ENCODE peak calls at places on chromosomes 3 and 15, in nine cellular contexts. V is heart left ventricle; S is A673; J is CD4-positive, alpha-beta memory T cell; E is mesendoderm; C is lower lobe of right lung; F is H9; P is tibial artery; D is hepatocyte. H is an unnamed sample. For H3K4me1 and H3K27me3, the result is how much of the 10 kb centered on the place peaks cover.

GRCh38 chr3:25380222-25380739 is 47.8 kb upstream of the RARB start:
- DNase-seq in D (no peak), F (no peak), E (no peak), S (no peak), P (no peak), V (no peak), C (no peak), J (no peak), H (no peak)

GRCh38 chr15:93042691-93043378 is 46.2 kb downstream of the RGMA start:
- DNase-seq in S (no peak), E (no peak), V (peak), D (no peak), F (no peak), C (peak), J (no peak), P (peak), H (no peak)

GRCh38 chr15:66938114-66938830 is 127.1 kb upstream of the SMAD3 start:
- DNase-seq in F (no peak), C (no peak), P (no peak), E (no peak), S (no peak), D (no peak), V (no peak), J (no peak), H (no peak)

GRCh38 chr3:186138272-186138981 is 29.5 kb upstream of the ETV5 start:
- DNase-seq in S (no peak), V (no peak), E (no peak), D (no peak), C (no peak), F (no peak), P (no peak), J (no peak), H (no peak)

GRCh38 chr3:35659808-35660207 is 20.5 kb downstream of the ARPP21 start:
- DNase-seq in F (no peak), D (peak), J (no peak), S (peak), P (no peak), E (no peak), V (no peak), C (no peak), H (no peak)

GRCh38 chr15:93467327-93467726 is 378.3 kb upstream of the RGMA start:
- DNase-seq in D (no peak), V (peak), E (peak), P (peak), S (no peak), C (no peak), J (no peak), F (no peak), H (no peak)

GRCh38 chr15:90837052-90837621 is 31.3 kb upstream of the FURIN start:
- DNase-seq in V (no peak), D (peak), P (no peak), E (no peak), J (no peak), F (no peak), S (no peak), C (no peak), H (no peak)

GRCh38 chr15:38818156-38818745 is 253.6 kb upstream of the RASGRP1 start:
- DNase-seq in D (no peak), F (peak), S (no peak), P (no peak), E (peak), C (no peak), J (no peak), V (no peak), H (no peak)

GRCh38 chr3:146152841-146153240 is 8.1 kb downstream of the PLOD2 start:
- DNase-seq in J (no peak), P (peak), D (no peak), S (no peak), C (no peak), F (no peak), V (no peak), E (no peak), H (no peak)

GRCh38 chr3:194994551-194994981 is 276.4 kb downstream of the XXYLT1 start:
- DNase-seq in F (no peak), E (no peak), P (peak), S (no peak), V (no peak), C (no peak), J (no peak), D (no peak), H (no peak)
- H3K4me1 ChIP-seq in F (under half), E (under half), P (under half), S (under half), V (under half), C (under half), J (under half), D (under half), H (under half)

DNA sequence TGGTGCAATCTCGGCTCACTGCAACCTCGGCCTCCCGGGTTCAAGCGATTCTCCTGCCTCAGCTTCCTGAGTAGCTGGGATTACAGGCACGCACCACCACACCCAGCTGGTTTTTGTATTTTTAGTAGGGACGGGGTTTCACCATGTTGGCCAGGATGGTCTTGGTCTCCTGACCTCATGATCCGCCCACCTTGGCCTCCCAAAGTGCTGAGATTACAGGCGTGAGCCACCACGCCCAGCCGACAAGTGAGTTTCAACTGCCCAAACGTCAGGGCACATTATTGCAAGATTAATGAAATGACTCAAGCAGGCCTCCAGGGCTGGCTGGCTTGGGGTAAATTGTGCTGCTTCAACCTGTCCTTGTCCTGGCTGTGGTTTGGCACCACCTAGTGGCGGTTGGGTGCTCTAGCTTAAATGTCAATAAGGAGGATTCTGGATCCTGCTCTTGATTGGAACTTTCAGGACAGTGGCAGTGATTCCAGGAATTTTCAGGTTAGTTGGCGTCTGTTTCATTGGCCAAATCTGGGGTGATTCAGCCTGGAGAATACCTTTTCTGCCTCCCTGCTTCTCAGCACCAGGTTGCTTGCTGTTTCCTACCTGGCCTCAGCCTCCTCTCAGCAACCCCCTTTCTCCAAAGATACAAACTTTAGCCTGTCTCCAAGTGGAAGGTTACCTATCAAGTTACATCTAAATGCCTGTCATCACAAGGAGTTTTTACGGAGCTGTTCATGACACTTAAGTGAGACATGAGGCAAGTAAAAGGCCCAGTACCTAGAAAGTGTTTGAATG is 32.4 kb upstream of the SACM1L start:
- DNase-seq in D (peak), F (peak), S (peak), E (peak), P (peak), V (peak), J (peak), C (peak), H (peak)
- H3K27ac ChIP-seq in D (no peak), F (no peak), S (no peak), E (no peak), P (peak), V (no peak), J (no peak), C (peak), H (no peak)

GRCh38 chr15:86444527-86444926 is 364.9 kb downstream of the AGBL1 start:
- DNase-seq in F (peak), V (no peak), P (no peak), J (no peak), C (no peak), S (no peak), D (peak), E (peak), H (no peak)
- H3K27me3 ChIP-seq in F (under half), V (under half), P (under half), J (under half), C (under half), S (under half), D (under half), E (under half), H (under half)

GRCh38 chr3:193225726-193226125 is 15.3 kb upstream of the PLAAT1 start:
- DNase-seq in D (no peak), J (no peak), E (peak), F (no peak), V (no peak), P (no peak), C (no peak), S (no peak), H (no peak)
- H3K4me1 ChIP-seq in D (under half), J (under half), E (under half), F (under half), V (under half), P (under half), C (under half), S (under half), H (under half)

GRCh38 chr3:171959532-171960044 is 79.8 kb upstream of the FNDC3B start:
- DNase-seq in J (no peak), E (peak), V (no peak), P (no peak), F (no peak), D (peak), S (no peak), C (no peak), H (no peak)

GRCh38 chr3:171965088-171965712 is 74.2 kb upstream of the FNDC3B start:
- DNase-seq in D (no peak), C (no peak), F (no peak), E (no peak), S (no peak), J (no peak), V (no peak), P (no peak), H (no peak)

GRCh38 chr3:171963546-171963945 is 75.8 kb upstream of the FNDC3B start:
- DNase-seq in E (no peak), V (no peak), C (no peak), F (no peak), S (no peak), D (no peak), J (no peak), P (no peak), H (no peak)

GRCh38 chr3:171960159-171960558 is 79.2 kb upstream of the FNDC3B start:
- DNase-seq in P (no peak), V (no peak), F (no peak), E (no peak), D (no peak), C (no peak), S (no peak), J (no peak), H (no peak)

DNA sequence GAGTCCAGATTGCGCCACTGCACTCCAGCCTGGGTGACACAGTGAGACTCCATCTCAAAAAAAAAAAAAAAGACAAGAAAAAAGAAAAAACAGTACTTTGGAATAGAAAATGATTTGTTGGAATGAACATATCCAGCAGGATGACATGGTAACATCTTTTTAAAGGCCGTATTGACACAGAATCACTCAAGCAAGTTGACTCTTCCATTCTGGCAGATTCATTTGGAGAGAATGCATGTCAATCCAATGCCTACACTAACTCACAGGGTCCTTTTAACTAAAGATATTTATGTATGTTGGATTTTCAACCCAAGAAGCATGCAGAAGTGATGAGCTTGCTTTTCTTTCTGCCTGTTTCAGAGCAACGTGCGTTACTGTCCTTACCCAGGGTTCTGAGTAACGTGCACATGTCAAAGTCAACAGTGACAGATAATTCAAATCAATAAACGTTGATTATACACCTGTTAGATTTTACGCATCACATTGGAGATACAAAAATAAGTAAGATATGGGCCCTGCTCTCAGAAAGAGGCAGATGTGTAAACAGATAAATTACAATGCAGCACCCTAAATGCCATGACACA is 77.1 kb upstream of the FNDC3B start:
- DNase-seq in P (no peak), D (no peak), S (no peak), E (no peak), C (no peak), V (no peak), F (no peak), J (no peak), H (no peak)
- H3K27ac ChIP-seq in P (no peak), D (no peak), S (no peak), E (no peak), C (no peak), V (no peak), F (no peak), J (no peak), H (no peak)

GRCh38 chr15:73751481-73751880 is 1.7 kb downstream of the INSYN1 start:
- DNase-seq in J (no peak), C (no peak), D (no peak), P (no peak), S (no peak), V (no peak), F (no peak), E (no peak), H (no peak)
- H3K27me3 ChIP-seq in J (under half), C (half or more), D (under half), P (under half), S (under half), V (under half), F (under half), E (under half), H (under half)

H was measured in CD8-positive, alpha-beta memory T cell.